ENCODE peak calls at places on chromosomes 12 and 14, in nine cellular contexts. V, A, O, W, U, J, B, M and Z are unnamed samples.

GRCh38 chr14:53953828-53954550 is 2.6 kb downstream of the BMP4 start:
- DNase-seq in V (peak), A (peak), O (no peak), W (peak), U (no peak), J (no peak), B (peak), M (peak), Z (no peak)

GRCh38 chr14:105490318-105490571 is 801 bp upstream of the TEDC1 start:
- DNase-seq in V (peak), A (no peak), O (no peak), W (no peak), U (no peak), J (no peak), B (no peak), M (peak), Z (no peak)

GRCh38 chr12:3152013-3152412 is 74.8 kb downstream of the TSPAN9 start:
- DNase-seq in V (no peak), A (no peak), O (no peak), W (peak), U (no peak), J (no peak), B (no peak), M (no peak), Z (no peak)

GRCh38 chr12:64747681-64748080 is 11.5 kb downstream of the GNS start:
- DNase-seq in V (no peak), A (no peak), O (no peak), W (no peak), U (no peak), J (no peak), B (peak), M (no peak), Z (no peak)

GRCh38 chr12:11600199-11600598 is 49.3 kb upstream of the ETV6 start:
- DNase-seq in V (no peak), A (no peak), O (no peak), W (no peak), U (no peak), J (no peak), B (no peak), M (no peak), Z (no peak)

GRCh38 chr12:45707241-45707857 is 22.2 kb upstream of the ARID2 start:
- DNase-seq in V (no peak), A (no peak), O (no peak), W (no peak), U (no peak), J (no peak), B (no peak), M (no peak), Z (no peak)

GRCh38 chr12:15856097-15856982 is 25.8 kb upstream of the STRAP start:
- DNase-seq in V (no peak), A (peak), O (peak), W (peak), U (peak), J (no peak), B (peak), M (peak), Z (peak)

GRCh38 chr14:35808076-35808657 is 928 bp downstream of the RALGAPA1 start:
- DNase-seq in V (no peak), A (no peak), O (no peak), W (no peak), U (peak), J (no peak), B (peak), M (no peak), Z (no peak)

GRCh38 chr12:28232212-28232928 is 42.1 kb downstream of the CCDC91 start:
- DNase-seq in V (no peak), A (no peak), O (no peak), W (no peak), U (no peak), J (no peak), B (no peak), M (no peak), Z (no peak)

GRCh38 chr12:39081910-39082309 is 176.5 kb upstream of the CPNE8 start:
- DNase-seq in V (no peak), A (no peak), O (no peak), W (no peak), U (no peak), J (no peak), B (no peak), M (no peak), Z (no peak)

GRCh38 chr12:69916541-69917270 is 91.7 kb downstream of the MYRFL start:
- DNase-seq in V (no peak), A (no peak), O (no peak), W (no peak), U (no peak), J (no peak), B (peak), M (no peak), Z (no peak)

GRCh38 chr12:52901715-52902541 is 2.9 kb downstream of the KRT8 start:
- DNase-seq in V (no peak), A (no peak), O (no peak), W (no peak), U (no peak), J (no peak), B (no peak), M (no peak), Z (no peak)

GRCh38 chr12:6832125-6832524 is 3.9 kb downstream of the P3H3 start:
- DNase-seq in V (no peak), A (no peak), O (no peak), W (no peak), U (no peak), J (no peak), B (no peak), M (no peak), Z (no peak)

GRCh38 chr14:23539209-23539866 is 12.2 kb downstream of the ZFHX2 start:
- DNase-seq in V (no peak), A (peak), O (no peak), W (peak), U (peak), J (no peak), B (peak), M (no peak), Z (no peak)

GRCh38 chr12:55828357-55828756 is 1.0 kb downstream of the DNAJC14 start:
- DNase-seq in V (no peak), A (no peak), O (no peak), W (no peak), U (no peak), J (no peak), B (no peak), M (no peak), Z (no peak)

GRCh38 chr12:92538970-92539749 is 163.6 kb upstream of the PLEKHG7 start:
- DNase-seq in V (no peak), A (peak), O (peak), W (no peak), U (no peak), J (no peak), B (peak), M (no peak), Z (peak)

GRCh38 chr12:22286569-22286968 is 47.9 kb downstream of the ST8SIA1 start:
- DNase-seq in V (no peak), A (no peak), O (no peak), W (no peak), U (no peak), J (no peak), B (peak), M (no peak), Z (no peak)

GRCh38 chr12:122669397-122670070 is 33.6 kb downstream of the HCAR2 start:
- DNase-seq in V (no peak), A (no peak), O (no peak), W (no peak), U (no peak), J (peak), B (peak), M (no peak), Z (no peak)

GRCh38 chr14:95440496-95440895 is 76.0 kb downstream of the SYNE3 start:
- DNase-seq in V (no peak), A (peak), O (no peak), W (no peak), U (no peak), J (no peak), B (no peak), M (no peak), Z (no peak)

GRCh38 chr14:21039059-21039422 is 3.1 kb upstream of the RNASE7 start:
- DNase-seq in V (peak), A (peak), O (no peak), W (peak), U (peak), J (no peak), B (no peak), M (peak), Z (no peak)